ENCODE peak calls at places on chromosomes 13 and 19, in four cellular contexts. One of them, this sample, is unnamed.

GRCh38 chr19:38735257-38735686 is 9.0 kb downstream of the CAPN12 start:
- DNase-seq in stomach: peak; percentile 52
- DNase-seq in lower leg skin: no peak
- DNase-seq in body of pancreas: peak; percentile 54
- DNase-seq in this sample: no peak

GRCh38 chr13:51742611-51743010 is 61.4 kb downstream of the DHRS12 start:
- DNase-seq in lower leg skin: no peak
- DNase-seq in body of pancreas: no peak
- DNase-seq in stomach: no peak
- DNase-seq in this sample: no peak

GRCh38 chr19:38856813-38857212 is 7.0 kb upstream of the HNRNPL start:
- DNase-seq in stomach: no peak
- DNase-seq in lower leg skin: no peak
- DNase-seq in body of pancreas: no peak
- DNase-seq in this sample: no peak

GRCh38 chr19:16095071-16095571 is 16.6 kb upstream of the RAB8A start:
- DNase-seq in body of pancreas: no peak
- DNase-seq in stomach: no peak
- DNase-seq in lower leg skin: no peak
- DNase-seq in this sample: no peak

GRCh38 chr13:44013666-44014291 is 134.1 kb downstream of the LACC1 start:
- DNase-seq in body of pancreas: no peak
- DNase-seq in stomach: no peak
- DNase-seq in lower leg skin: no peak
- DNase-seq in this sample: peak; percentile 88

GRCh38 chr13:96279904-96280303 is 190.0 kb downstream of the HS6ST3 start:
- DNase-seq in body of pancreas: no peak
- DNase-seq in stomach: no peak
- DNase-seq in lower leg skin: no peak
- DNase-seq in this sample: no peak

GRCh38 chr19:8577247-8577646 is at the start of gene MYO1F:
- DNase-seq in body of pancreas: peak; percentile 24
- DNase-seq in lower leg skin: no peak
- DNase-seq in stomach: peak; percentile 41
- DNase-seq in this sample: no peak

GRCh38 chr13:40692946-40693345 is 26.5 kb upstream of the FOXO1 start:
- DNase-seq in lower leg skin: no peak
- DNase-seq in body of pancreas: no peak
- DNase-seq in stomach: no peak
- DNase-seq in this sample: peak; percentile 15

GRCh38 chr19:3585301-3586123 is at the start of gene GIPC3:
- DNase-seq in stomach: no peak
- DNase-seq in body of pancreas: peak; percentile 13
- DNase-seq in lower leg skin: no peak
- DNase-seq in this sample: no peak

GRCh38 chr13:75876371-75877050 is 240.4 kb downstream of the LMO7 start:
- DNase-seq in body of pancreas: peak; percentile 67
- DNase-seq in lower leg skin: no peak
- DNase-seq in stomach: peak; percentile 61
- DNase-seq in this sample: peak; percentile 74

GRCh38 chr19:2148482-2149135 is 2.8 kb downstream of the AP3D1 start:
- DNase-seq in body of pancreas: no peak
- DNase-seq in lower leg skin: no peak
- DNase-seq in stomach: no peak
- DNase-seq in this sample: no peak

GRCh38 chr13:44541601-44542000 is 34.5 kb downstream of the TSC22D1 start:
- DNase-seq in body of pancreas: no peak
- DNase-seq in lower leg skin: no peak
- DNase-seq in stomach: no peak
- DNase-seq in this sample: no peak

GRCh38 chr13:48194392-48194754 is 38.6 kb upstream of the ITM2B start:
- DNase-seq in stomach: no peak
- DNase-seq in lower leg skin: no peak
- DNase-seq in body of pancreas: no peak
- DNase-seq in this sample: no peak

GRCh38 chr19:4508698-4509097 is 9.6 kb downstream of the PLIN4 start:
- DNase-seq in stomach: no peak
- DNase-seq in lower leg skin: no peak
- DNase-seq in body of pancreas: no peak
- DNase-seq in this sample: no peak

GRCh38 chr13:85373322-85373721 is 425.9 kb downstream of the SLITRK6 start:
- DNase-seq in stomach: no peak
- DNase-seq in lower leg skin: no peak
- DNase-seq in body of pancreas: no peak
- DNase-seq in this sample: no peak

GRCh38 chr19:2235026-2235395 is 1.1 kb downstream of the PLEKHJ1 start:
- DNase-seq in lower leg skin: no peak
- DNase-seq in stomach: no peak
- DNase-seq in body of pancreas: no peak
- DNase-seq in this sample: no peak

GRCh38 chr19:48961051-48961649 is 4.0 kb upstream of the FTL start:
- DNase-seq in lower leg skin: no peak
- DNase-seq in body of pancreas: no peak
- DNase-seq in stomach: no peak
- DNase-seq in this sample: no peak

GRCh38 chr19:47272448-47273312 is 2.0 kb upstream of the INAFM1 start:
- DNase-seq in stomach: peak; percentile 38
- DNase-seq in lower leg skin: peak; percentile 93
- DNase-seq in body of pancreas: peak; percentile 45
- DNase-seq in this sample: no peak

GRCh38 chr19:47274071-47274890 is at the start of gene INAFM1:
- DNase-seq in lower leg skin: peak; percentile 100
- DNase-seq in stomach: peak; percentile 99
- DNase-seq in body of pancreas: peak; percentile 99
- DNase-seq in this sample: peak; percentile 90

GRCh38 chr19:47275866-47276461 is 1.3 kb downstream of the INAFM1 start:
- DNase-seq in body of pancreas: no peak
- DNase-seq in stomach: no peak
- DNase-seq in lower leg skin: peak; percentile 92
- DNase-seq in this sample: no peak

GRCh38 chr19:47273313-47274070 is 1.2 kb upstream of the INAFM1 start:
- DNase-seq in body of pancreas: peak; percentile 91
- DNase-seq in stomach: peak; percentile 94
- DNase-seq in lower leg skin: peak; percentile 98
- DNase-seq in this sample: peak; percentile 91

DNA sequence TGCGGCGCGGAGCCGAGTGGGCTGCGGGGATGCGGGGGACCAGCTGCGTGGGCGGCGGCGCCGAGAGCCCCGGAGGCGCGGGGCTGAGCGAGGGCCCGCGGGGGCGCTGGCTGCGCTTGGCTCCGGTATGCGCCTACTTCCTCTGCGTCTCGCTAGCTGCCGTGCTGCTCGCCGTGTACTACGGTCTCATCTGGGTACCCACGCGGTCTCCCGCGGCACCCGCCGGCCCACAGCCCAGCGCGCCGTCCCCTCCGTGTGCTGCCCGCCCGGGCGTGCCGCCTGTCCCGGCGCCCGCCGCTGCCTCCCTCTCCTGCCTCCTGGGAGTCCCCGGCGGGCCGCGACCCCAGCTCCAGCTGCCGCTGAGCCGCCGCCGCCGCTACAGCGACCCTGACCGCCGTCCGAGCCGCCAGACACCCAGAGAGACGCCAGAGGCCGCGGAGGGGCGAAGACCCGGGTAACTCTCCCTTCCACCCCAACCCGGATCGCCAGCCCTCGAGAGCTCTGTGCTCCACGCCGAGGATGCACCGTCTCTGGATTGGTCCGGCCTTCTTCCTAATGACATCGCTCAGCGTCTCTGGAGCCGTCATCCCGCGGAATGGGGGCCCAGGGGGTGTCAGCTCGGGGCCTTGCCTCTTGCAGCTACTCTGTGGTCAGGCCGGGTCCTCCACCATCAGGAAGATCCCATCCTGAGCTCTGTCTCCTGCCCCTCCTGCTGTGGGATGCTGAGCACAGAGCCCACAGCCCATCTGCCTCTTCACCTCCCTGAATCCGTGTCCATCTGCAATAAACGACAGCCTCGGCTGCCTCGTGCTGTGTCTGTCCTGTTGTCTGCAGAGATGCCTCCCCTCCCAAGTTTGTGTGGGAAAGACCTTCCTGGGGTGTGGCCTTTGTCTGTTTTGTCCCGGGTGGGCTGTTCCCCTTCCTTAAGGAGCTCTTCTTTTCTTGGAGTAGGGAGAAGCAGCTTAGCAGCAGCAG is 493 bp downstream of the INAFM1 start:
- DNase-seq in body of pancreas: no peak
- DNase-seq in stomach: no peak
- DNase-seq in lower leg skin: peak; percentile 92
- DNase-seq in this sample: peak; percentile 42
- TF ChIP-seq POLR2A in body of pancreas: peak; percentile 11
- TF ChIP-seq POLR2A in stomach: no peak
- TF ChIP-seq POLR2A in lower leg skin: no peak
- TF ChIP-seq POLR2A in this sample: no peak

DNA sequence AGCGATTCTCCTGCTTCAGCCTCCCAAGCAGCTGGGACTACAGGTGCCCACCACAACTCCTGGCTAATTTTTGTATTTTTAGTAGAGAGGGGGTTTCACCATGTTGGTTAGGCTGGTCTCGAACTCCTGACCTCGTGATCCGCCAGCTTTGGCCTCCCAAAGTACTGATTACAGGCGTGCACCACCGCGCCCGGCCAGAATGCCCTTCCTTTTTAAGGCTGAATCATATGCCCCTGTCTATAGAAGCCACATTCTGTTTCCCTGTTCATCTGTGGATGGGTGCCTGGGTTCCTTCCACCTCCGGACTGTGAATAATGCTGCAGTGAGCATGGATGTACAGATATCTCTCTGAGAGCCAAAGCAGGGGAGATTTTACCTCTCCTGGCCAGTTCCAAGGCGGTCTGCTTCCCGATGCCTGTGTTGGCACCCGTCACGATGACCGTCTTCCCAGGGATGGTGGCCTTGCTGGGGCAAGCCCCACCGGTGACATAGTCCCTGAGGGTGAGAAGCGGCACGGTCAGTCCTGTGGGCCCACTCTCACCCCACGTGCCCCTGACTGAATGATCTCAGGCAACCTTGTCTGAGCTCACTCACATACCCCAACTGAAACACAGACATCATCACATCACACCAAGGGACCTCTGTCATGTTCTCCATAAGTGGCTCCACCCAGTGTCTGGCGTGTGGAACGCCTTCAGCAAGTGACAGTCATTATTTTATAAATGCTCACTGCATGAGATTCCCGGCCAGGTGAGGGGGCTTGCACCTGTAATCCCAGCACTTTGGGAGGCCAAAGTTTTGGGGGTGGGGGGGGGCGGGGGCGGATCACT is 4.0 kb downstream of the RDH13 start:
- DNase-seq in stomach: no peak
- DNase-seq in body of pancreas: no peak
- DNase-seq in lower leg skin: no peak
- DNase-seq in this sample: no peak
- TF ChIP-seq CTCF in stomach: no peak
- TF ChIP-seq CTCF in body of pancreas: no peak
- TF ChIP-seq CTCF in lower leg skin: no peak
- TF ChIP-seq CTCF in this sample: no peak

GRCh38 chr19:45051929-45052579 is 13.2 kb downstream of the CLASRP start:
- DNase-seq in lower leg skin: no peak
- DNase-seq in stomach: peak; percentile 85
- DNase-seq in body of pancreas: no peak
- DNase-seq in this sample: no peak
- TF ChIP-seq POLR2A in lower leg skin: no peak
- TF ChIP-seq POLR2A in stomach: no peak
- TF ChIP-seq POLR2A in body of pancreas: no peak
- TF ChIP-seq POLR2A in this sample: no peak

GRCh38 chr19:23436944-23437343 is 41.7 kb upstream of the ZNF91 start:
- DNase-seq in lower leg skin: peak; percentile 25
- DNase-seq in stomach: no peak
- DNase-seq in body of pancreas: no peak
- DNase-seq in this sample: no peak
- TF ChIP-seq CTCF in lower leg skin: no peak
- TF ChIP-seq CTCF in stomach: no peak
- TF ChIP-seq CTCF in body of pancreas: no peak
- TF ChIP-seq CTCF in this sample: no peak

DNA sequence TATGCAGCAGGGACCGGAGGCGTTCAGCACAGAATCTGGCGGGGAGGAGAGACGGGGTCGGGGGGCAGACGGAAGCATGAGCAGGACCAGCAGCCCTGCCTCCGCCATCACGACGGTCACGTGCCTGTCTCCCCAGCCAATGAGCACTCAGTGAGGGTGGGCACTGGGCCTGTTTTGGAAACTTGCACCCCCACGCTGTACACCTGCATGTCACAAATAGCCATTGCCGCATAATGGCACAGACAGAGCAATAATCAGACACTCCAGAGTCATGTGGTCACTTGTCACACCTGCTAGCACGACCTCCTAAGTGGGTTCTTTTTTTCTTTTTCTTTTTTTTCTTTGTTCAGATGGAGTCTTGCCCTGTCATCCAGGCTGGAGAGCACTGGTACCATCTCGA is 8.8 kb downstream of the ERCC2 start:
- DNase-seq in stomach: no peak
- DNase-seq in body of pancreas: no peak
- DNase-seq in lower leg skin: no peak
- DNase-seq in this sample: no peak
- TF ChIP-seq POLR2A in stomach: no peak
- TF ChIP-seq POLR2A in body of pancreas: no peak
- TF ChIP-seq POLR2A in lower leg skin: no peak
- TF ChIP-seq POLR2A in this sample: no peak

DNA sequence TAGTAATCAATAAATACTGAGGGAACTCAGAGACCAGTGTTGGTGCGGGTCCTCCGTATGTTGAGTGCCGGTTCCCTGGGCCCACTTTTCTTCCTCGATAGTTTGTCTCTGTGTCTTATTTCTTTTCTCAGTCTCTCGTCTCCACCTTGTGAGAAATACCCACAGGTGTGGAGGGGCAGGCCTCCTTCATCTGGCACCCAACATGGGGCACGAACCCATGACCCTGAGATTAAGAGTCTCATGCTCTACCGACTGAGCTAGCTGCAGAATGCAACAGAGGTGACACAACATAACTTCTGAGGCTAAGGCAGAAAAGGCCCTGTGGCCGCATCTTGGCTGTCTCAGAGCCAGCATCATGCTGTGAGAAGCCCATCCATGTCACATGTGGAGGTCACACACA is 5.3 kb upstream of the ZNF613 start:
- DNase-seq in body of pancreas: no peak
- DNase-seq in lower leg skin: no peak
- DNase-seq in stomach: no peak
- DNase-seq in this sample: no peak
- TF ChIP-seq CTCF in body of pancreas: no peak
- TF ChIP-seq CTCF in lower leg skin: no peak
- TF ChIP-seq CTCF in stomach: no peak
- TF ChIP-seq CTCF in this sample: no peak

GRCh38 chr19:55117636-55118391 is at the start of gene PPP1R12C:
- DNase-seq in lower leg skin: peak; percentile 99
- DNase-seq in stomach: peak; percentile 99
- DNase-seq in body of pancreas: peak; percentile 99
- DNase-seq in this sample: peak; percentile 98
- TF ChIP-seq POLR2A in lower leg skin: no peak
- TF ChIP-seq POLR2A in stomach: no peak
- TF ChIP-seq POLR2A in body of pancreas: peak; percentile 62
- TF ChIP-seq POLR2A in this sample: peak; percentile 79

GRCh38 chr13:113245858-113246791 is 36.7 kb downstream of the CUL4A start:
- DNase-seq in body of pancreas: no peak
- DNase-seq in lower leg skin: no peak
- DNase-seq in stomach: no peak
- DNase-seq in this sample: no peak
- TF ChIP-seq CTCF in body of pancreas: no peak
- TF ChIP-seq CTCF in lower leg skin: no peak
- TF ChIP-seq CTCF in stomach: no peak
- TF ChIP-seq CTCF in this sample: peak; percentile 11

GRCh38 chr13:31528176-31528575 is 211.2 kb upstream of the RXFP2 start:
- DNase-seq in stomach: no peak
- DNase-seq in lower leg skin: no peak
- DNase-seq in body of pancreas: no peak
- DNase-seq in this sample: no peak
- TF ChIP-seq POLR2A in stomach: no peak
- TF ChIP-seq POLR2A in lower leg skin: no peak
- TF ChIP-seq POLR2A in body of pancreas: no peak
- TF ChIP-seq POLR2A in this sample: no peak

GRCh38 chr13:42284068-42284467 is 12.1 kb downstream of the AKAP11 start:
- DNase-seq in body of pancreas: no peak
- DNase-seq in stomach: no peak
- DNase-seq in lower leg skin: no peak
- DNase-seq in this sample: no peak
- TF ChIP-seq CTCF in body of pancreas: no peak
- TF ChIP-seq CTCF in stomach: no peak
- TF ChIP-seq CTCF in lower leg skin: no peak
- TF ChIP-seq CTCF in this sample: no peak